ENCODE peak calls at places on chromosomes 16 and 17, in four cellular contexts. O, P, X and R are unnamed samples.

GRCh38 chr16:67378642-67379041 is 14.7 kb downstream of the TPPP3 start:
- DNase-seq in O (no peak), X (no peak), P (no peak), R (no peak)

GRCh38 chr17:79027925-79028491 is 4.0 kb downstream of the C1QTNF1 start:
- DNase-seq in O (no peak), X (no peak), P (no peak), R (no peak)

GRCh38 chr16:73405851-73406250 is 357.9 kb upstream of the ZFHX3 start:
- DNase-seq in X (no peak), P (no peak), O (no peak), R (no peak)

GRCh38 chr17:29495011-29495410 is 71.8 kb downstream of the ABHD15 start:
- DNase-seq in X (no peak), O (no peak), P (no peak), R (no peak)

GRCh38 chr17:7220593-7221280 is 999 bp downstream of the ACADVL start:
- DNase-seq in O (peak), P (no peak), X (peak), R (no peak)

GRCh38 chr17:77212833-77213777 is 72.3 kb downstream of the SEC14L1 start:
- DNase-seq in P (no peak), X (no peak), O (no peak), R (no peak)

GRCh38 chr17:64531955-64532371 is 25.2 kb downstream of the CEP95 start:
- DNase-seq in P (no peak), O (no peak), X (no peak), R (no peak)

GRCh38 chr16:88726981-88727380 is 20.7 kb downstream of the CTU2 start:
- DNase-seq in O (no peak), X (no peak), P (no peak), R (no peak)

GRCh38 chr17:6752068-6752909 is 3.6 kb upstream of the XAF1 start:
- DNase-seq in X (peak), O (no peak), P (no peak), R (no peak)

GRCh38 chr17:17886253-17886652 is 49.5 kb upstream of the SREBF1 start:
- DNase-seq in P (no peak), O (no peak), X (no peak), R (no peak)

GRCh38 chr17:75144816-75145511 is 9.3 kb downstream of the JPT1 start:
- DNase-seq in X (no peak), O (no peak), P (no peak), R (no peak)

GRCh38 chr17:77098884-77099545 is 41.8 kb upstream of the SEC14L1 start:
- DNase-seq in O (no peak), P (no peak), X (peak), R (no peak)

GRCh38 chr16:62929593-62929992 is 893.4 kb upstream of the CDH8 start:
- DNase-seq in O (no peak), P (no peak), X (no peak), R (no peak)

GRCh38 chr16:74984194-74984669 is 691 bp downstream of the WDR59 start:
- DNase-seq in O (no peak), P (no peak), X (peak), R (no peak)

GRCh38 chr17:49344914-49345313 is 17.1 kb downstream of the ZNF652 start:
- DNase-seq in O (no peak), X (no peak), P (no peak), R (no peak)

GRCh38 chr16:65855171-65856145 is 511.0 kb upstream of the CDH5 start:
- DNase-seq in X (no peak), P (no peak), O (no peak), R (no peak)

GRCh38 chr17:39928868-39929651 is 1.5 kb downstream of the LRRC3C start:
- DNase-seq in O (no peak), P (no peak), X (no peak), R (no peak)

GRCh38 chr17:4666296-4666695 is 24.8 kb upstream of the ALOX15 start:
- DNase-seq in P (no peak), X (no peak), O (no peak), R (no peak)

GRCh38 chr16:81532491-81533174 is 88.0 kb downstream of the CMIP start:
- DNase-seq in X (peak), O (no peak), P (no peak), R (no peak)
- TF ChIP-seq SUZ12 in X (no peak), O (no peak), P (no peak), R (no peak)

DNA sequence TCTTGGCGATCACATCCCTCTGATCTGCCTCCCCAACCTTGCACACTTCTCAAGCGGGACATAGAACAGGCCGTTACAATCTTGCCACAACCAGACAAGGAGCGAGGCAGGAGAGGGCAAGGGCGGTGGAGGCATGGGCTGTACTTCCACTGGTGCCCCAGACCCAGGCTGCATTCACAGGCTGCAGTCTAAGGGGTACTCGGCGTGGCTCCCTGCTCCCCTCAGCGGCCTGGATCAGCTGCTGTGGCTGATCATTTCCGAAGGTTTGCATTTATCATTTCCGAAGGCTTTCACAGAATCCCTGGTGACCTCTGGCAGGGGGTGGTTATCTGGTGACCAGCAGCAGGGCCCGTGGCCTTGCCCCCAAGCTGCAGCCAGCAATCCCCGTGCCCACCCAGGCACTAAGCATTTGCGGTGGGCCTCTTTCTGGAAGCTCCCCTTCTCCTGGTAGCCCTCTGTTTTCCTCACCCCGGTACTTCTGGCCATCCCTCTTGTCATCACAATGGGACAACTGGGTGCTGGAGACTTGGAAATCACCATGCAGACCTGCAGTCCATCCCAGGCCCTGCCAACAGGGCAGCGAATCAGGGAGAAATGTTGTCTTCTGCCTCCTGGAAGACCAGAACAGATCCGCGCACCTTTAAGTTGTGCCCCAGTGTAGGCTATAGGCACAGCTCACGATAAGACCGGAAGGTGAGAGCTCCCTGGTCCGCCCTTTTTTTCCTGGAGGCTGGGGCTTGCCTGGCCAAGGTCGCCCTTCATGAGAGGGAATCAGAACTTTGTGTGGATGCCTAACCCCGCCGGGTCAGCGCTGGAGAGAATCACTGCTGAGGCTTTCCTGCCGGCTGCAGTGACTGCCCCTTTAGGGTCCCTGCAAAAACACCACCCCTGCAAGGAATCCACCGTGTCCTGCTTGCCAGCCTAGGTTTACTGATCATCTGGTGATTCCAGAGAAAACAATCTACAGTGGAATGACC is 1739.1 kb downstream of the TP53TG3F start:
- DNase-seq in X (no peak), P (no peak), O (no peak), R (no peak)
- TF ChIP-seq SUZ12 in X (no peak), P (no peak), O (no peak), R (no peak)

DNA sequence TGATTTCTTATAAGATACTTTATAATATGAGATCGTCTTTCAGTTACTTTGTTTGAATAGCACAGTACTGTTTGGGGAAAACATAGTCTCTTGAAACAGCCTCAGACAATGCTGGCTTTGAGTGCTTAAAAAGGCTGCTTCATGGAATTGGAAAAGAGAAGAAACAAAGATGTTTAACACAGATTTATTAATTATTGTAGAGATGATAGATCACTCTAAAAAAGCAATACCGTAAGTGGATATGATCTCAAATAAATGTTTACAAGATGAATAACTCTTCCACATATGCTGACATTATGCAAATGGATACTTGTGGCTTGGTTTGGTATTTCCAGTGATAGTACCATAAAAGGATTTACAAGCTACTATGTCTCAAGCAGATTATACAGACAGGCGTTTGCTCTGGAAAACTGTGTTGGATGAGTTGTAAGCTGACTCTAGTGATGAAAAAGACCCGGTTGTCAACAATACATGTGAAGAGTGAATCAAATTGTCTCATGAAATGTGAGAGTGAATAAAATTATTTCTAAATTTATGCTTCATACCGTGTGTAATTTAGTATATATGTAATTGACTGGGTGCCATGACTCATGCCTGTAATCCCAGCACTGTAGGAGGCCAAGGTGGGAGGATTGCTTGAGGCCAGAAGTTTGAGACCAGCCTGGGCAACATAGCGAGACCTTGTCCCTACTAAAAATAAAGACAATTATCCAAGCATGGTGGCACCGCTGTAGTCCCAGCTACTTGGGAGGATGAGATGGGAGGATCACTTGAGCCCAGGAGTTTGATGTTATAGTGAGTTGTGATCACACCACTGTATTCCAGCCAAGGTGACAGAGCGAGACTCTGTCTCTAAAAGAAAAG is 105.4 kb downstream of the FTO start:
- DNase-seq in P (no peak), O (no peak), X (no peak), R (no peak)
- TF ChIP-seq SUZ12 in P (no peak), O (no peak), X (no peak), R (no peak)

DNA sequence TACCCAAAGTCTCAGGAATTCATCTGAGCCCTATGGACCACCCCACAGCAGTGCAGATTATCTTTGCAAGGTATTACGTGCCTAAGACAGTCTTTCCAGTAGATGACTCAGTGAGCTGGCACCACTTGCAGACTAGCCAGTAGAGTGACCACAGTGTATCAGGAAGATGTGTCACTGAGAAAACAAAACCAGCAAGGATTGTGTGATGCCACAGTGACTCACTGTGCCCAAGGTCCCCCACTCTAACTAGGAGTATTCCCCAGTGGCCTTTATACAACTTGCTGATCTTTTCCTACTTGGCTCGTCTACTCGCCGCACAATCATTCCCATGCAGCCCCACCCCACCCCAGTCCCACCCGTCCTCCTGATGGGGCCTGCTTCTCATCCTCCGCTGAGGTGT is 26.8 kb upstream of the PRKCA start:
- DNase-seq in P (no peak), O (no peak), X (peak), R (no peak)
- TF ChIP-seq SUZ12 in P (no peak), O (no peak), X (no peak), R (no peak)